ENCODE peak calls at places on chromosome 2, in six cellular contexts. One of them, this sample, is unnamed.

GRCh38 chr2:235930701-235931100 is 237.5 kb downstream of the GBX2 start:
- DNase-seq in CD8-positive, alpha-beta T cell: no peak
- DNase-seq in vagina: no peak
- DNase-seq in MM.1S: no peak
- DNase-seq in CD8-positive, alpha-beta memory T cell: no peak
- DNase-seq in A549: no peak
- DNase-seq in this sample: no peak

GRCh38 chr2:191864623-191865521 is 18.0 kb upstream of the CAVIN2 start:
- DNase-seq in CD8-positive, alpha-beta T cell: no peak
- DNase-seq in vagina: no peak
- DNase-seq in A549: peak; percentile 37
- DNase-seq in CD8-positive, alpha-beta memory T cell: no peak
- DNase-seq in MM.1S: no peak
- DNase-seq in this sample: no peak

GRCh38 chr2:240888130-240888889 is 7.6 kb downstream of the MAB21L4 start:
- DNase-seq in CD8-positive, alpha-beta memory T cell: no peak
- DNase-seq in A549: no peak
- DNase-seq in vagina: no peak
- DNase-seq in MM.1S: no peak
- DNase-seq in CD8-positive, alpha-beta T cell: no peak
- DNase-seq in this sample: no peak

GRCh38 chr2:217729426-217730058 is 273.3 kb downstream of the TNS1 start:
- DNase-seq in A549: no peak
- DNase-seq in CD8-positive, alpha-beta memory T cell: no peak
- DNase-seq in vagina: no peak
- DNase-seq in CD8-positive, alpha-beta T cell: no peak
- DNase-seq in MM.1S: no peak
- DNase-seq in this sample: no peak

GRCh38 chr2:14143435-14143834 is 489.1 kb upstream of the LRATD1 start:
- DNase-seq in CD8-positive, alpha-beta T cell: no peak
- DNase-seq in CD8-positive, alpha-beta memory T cell: no peak
- DNase-seq in A549: no peak
- DNase-seq in vagina: no peak
- DNase-seq in MM.1S: peak; percentile 33
- DNase-seq in this sample: no peak

GRCh38 chr2:47818777-47819176 is 35.8 kb downstream of the MSH6 start:
- DNase-seq in CD8-positive, alpha-beta memory T cell: no peak
- DNase-seq in A549: no peak
- DNase-seq in vagina: no peak
- DNase-seq in CD8-positive, alpha-beta T cell: no peak
- DNase-seq in MM.1S: no peak
- DNase-seq in this sample: no peak

GRCh38 chr2:96484096-96484495 is 21.1 kb downstream of the NEURL3 start:
- DNase-seq in A549: no peak
- DNase-seq in CD8-positive, alpha-beta T cell: no peak
- DNase-seq in MM.1S: no peak
- DNase-seq in CD8-positive, alpha-beta memory T cell: no peak
- DNase-seq in vagina: no peak
- DNase-seq in this sample: no peak

GRCh38 chr2:5987117-5987787 is 295.1 kb downstream of the SOX11 start:
- DNase-seq in vagina: no peak
- DNase-seq in MM.1S: no peak
- DNase-seq in CD8-positive, alpha-beta T cell: no peak
- DNase-seq in CD8-positive, alpha-beta memory T cell: no peak
- DNase-seq in A549: no peak
- DNase-seq in this sample: no peak

GRCh38 chr2:162839419-162839818 is 852 bp upstream of the KCNH7 start:
- DNase-seq in CD8-positive, alpha-beta T cell: no peak
- DNase-seq in A549: no peak
- DNase-seq in CD8-positive, alpha-beta memory T cell: no peak
- DNase-seq in MM.1S: no peak
- DNase-seq in vagina: no peak
- DNase-seq in this sample: no peak

GRCh38 chr2:189363559-189363958 is 77.7 kb upstream of the WDR75 start:
- DNase-seq in vagina: no peak
- DNase-seq in MM.1S: no peak
- DNase-seq in A549: peak; percentile 79
- DNase-seq in CD8-positive, alpha-beta T cell: no peak
- DNase-seq in CD8-positive, alpha-beta memory T cell: no peak
- DNase-seq in this sample: no peak

GRCh38 chr2:71455011-71455740 is 1.8 kb downstream of the DYSF start:
- DNase-seq in vagina: no peak
- DNase-seq in CD8-positive, alpha-beta memory T cell: no peak
- DNase-seq in A549: no peak
- DNase-seq in CD8-positive, alpha-beta T cell: no peak
- DNase-seq in MM.1S: no peak
- DNase-seq in this sample: no peak

GRCh38 chr2:143841935-143842334 is 678.0 kb downstream of the ZEB2 start:
- DNase-seq in CD8-positive, alpha-beta memory T cell: no peak
- DNase-seq in vagina: no peak
- DNase-seq in A549: peak; percentile 4
- DNase-seq in CD8-positive, alpha-beta T cell: no peak
- DNase-seq in MM.1S: no peak
- DNase-seq in this sample: no peak

GRCh38 chr2:221571391-221572179 is 519 bp downstream of the EPHA4 start:
- DNase-seq in vagina: no peak
- DNase-seq in CD8-positive, alpha-beta memory T cell: peak; percentile 27
- DNase-seq in CD8-positive, alpha-beta T cell: peak; percentile 32
- DNase-seq in A549: no peak
- DNase-seq in MM.1S: peak; percentile 14
- DNase-seq in this sample: no peak

GRCh38 chr2:72718906-72719305 is 106.9 kb downstream of the EXOC6B start:
- DNase-seq in CD8-positive, alpha-beta memory T cell: no peak
- DNase-seq in CD8-positive, alpha-beta T cell: no peak
- DNase-seq in MM.1S: no peak
- DNase-seq in vagina: no peak
- DNase-seq in A549: no peak
- DNase-seq in this sample: no peak

GRCh38 chr2:151198646-151199045 is 63.0 kb downstream of the RBM43 start:
- DNase-seq in CD8-positive, alpha-beta T cell: no peak
- DNase-seq in A549: no peak
- DNase-seq in vagina: no peak
- DNase-seq in CD8-positive, alpha-beta memory T cell: no peak
- DNase-seq in MM.1S: no peak
- DNase-seq in this sample: no peak

GRCh38 chr2:143668236-143668635 is 539.0 kb downstream of the ARHGAP15 start:
- DNase-seq in vagina: no peak
- DNase-seq in CD8-positive, alpha-beta T cell: no peak
- DNase-seq in MM.1S: no peak
- DNase-seq in CD8-positive, alpha-beta memory T cell: no peak
- DNase-seq in A549: no peak
- DNase-seq in this sample: no peak

GRCh38 chr2:7118606-7119503 is 201.6 kb downstream of the RNF144A start:
- DNase-seq in CD8-positive, alpha-beta memory T cell: no peak
- DNase-seq in MM.1S: no peak
- DNase-seq in vagina: no peak
- DNase-seq in CD8-positive, alpha-beta T cell: no peak
- DNase-seq in A549: peak; percentile 25
- DNase-seq in this sample: no peak

GRCh38 chr2:59684771-59685166 is 868.7 kb downstream of the BCL11A start:
- DNase-seq in vagina: no peak
- DNase-seq in CD8-positive, alpha-beta T cell: no peak
- DNase-seq in CD8-positive, alpha-beta memory T cell: no peak
- DNase-seq in MM.1S: no peak
- DNase-seq in A549: no peak
- DNase-seq in this sample: no peak

GRCh38 chr2:181998045-181998444 is 12.4 kb downstream of the PPP1R1C start:
- DNase-seq in CD8-positive, alpha-beta T cell: no peak
- DNase-seq in CD8-positive, alpha-beta memory T cell: no peak
- DNase-seq in A549: no peak
- DNase-seq in MM.1S: no peak
- DNase-seq in vagina: no peak
- DNase-seq in this sample: no peak

GRCh38 chr2:216665717-216666116 is 29.6 kb downstream of the IGFBP5 start:
- DNase-seq in MM.1S: no peak
- DNase-seq in vagina: no peak
- DNase-seq in A549: no peak
- DNase-seq in CD8-positive, alpha-beta T cell: no peak
- DNase-seq in CD8-positive, alpha-beta memory T cell: no peak
- DNase-seq in this sample: no peak

GRCh38 chr2:24973812-24974211 is 2.1 kb upstream of the DNAJC27 start:
- DNase-seq in vagina: no peak
- DNase-seq in CD8-positive, alpha-beta T cell: no peak
- DNase-seq in MM.1S: no peak
- DNase-seq in A549: no peak
- DNase-seq in CD8-positive, alpha-beta memory T cell: no peak
- DNase-seq in this sample: no peak

DNA sequence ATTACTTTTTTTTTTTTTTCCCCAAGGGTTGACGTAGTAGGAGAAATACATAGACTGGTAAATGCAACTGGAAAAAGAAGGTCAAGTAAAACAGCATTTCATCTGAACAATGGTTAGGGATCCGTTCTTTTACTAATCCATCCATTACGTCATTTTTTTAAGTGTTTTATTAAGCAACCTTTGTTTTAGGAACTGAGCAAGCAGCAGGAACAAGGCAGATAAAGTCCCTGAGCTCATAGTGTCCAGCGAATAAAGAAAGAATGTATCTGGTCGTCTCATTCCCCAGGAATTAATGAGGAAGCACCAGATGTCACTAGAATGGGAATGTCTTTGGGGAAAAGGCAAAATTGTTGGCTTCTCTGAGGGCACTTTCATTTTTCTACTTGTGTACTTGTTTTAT is 842.4 kb downstream of the TDRD15 start:
- DNase-seq in CD8-positive, alpha-beta memory T cell: no peak
- DNase-seq in MM.1S: no peak
- DNase-seq in A549: no peak
- DNase-seq in CD8-positive, alpha-beta T cell: no peak
- DNase-seq in vagina: no peak
- DNase-seq in this sample: no peak
- H3K27ac ChIP-seq in CD8-positive, alpha-beta memory T cell: no peak overlapping the region
- H3K27ac ChIP-seq in MM.1S: no peak overlapping the region
- H3K27ac ChIP-seq in A549: no peak overlapping the region
- H3K27ac ChIP-seq in CD8-positive, alpha-beta T cell: no peak overlapping the region
- H3K27ac ChIP-seq in vagina: no peak overlapping the region
- H3K27ac ChIP-seq in this sample: no peak overlapping the region

GRCh38 chr2:220473611-220474010 is 846.2 kb downstream of the SLC4A3 start:
- DNase-seq in CD8-positive, alpha-beta memory T cell: no peak
- DNase-seq in vagina: no peak
- DNase-seq in A549: no peak
- DNase-seq in CD8-positive, alpha-beta T cell: no peak
- DNase-seq in MM.1S: no peak
- DNase-seq in this sample: no peak

GRCh38 chr2:220466251-220466691 is 838.8 kb downstream of the SLC4A3 start:
- DNase-seq in MM.1S: no peak
- DNase-seq in A549: no peak
- DNase-seq in vagina: no peak
- DNase-seq in CD8-positive, alpha-beta memory T cell: no peak
- DNase-seq in CD8-positive, alpha-beta T cell: no peak
- DNase-seq in this sample: no peak

GRCh38 chr2:220463876-220464275 is 836.4 kb downstream of the SLC4A3 start:
- DNase-seq in CD8-positive, alpha-beta memory T cell: no peak
- DNase-seq in vagina: no peak
- DNase-seq in MM.1S: no peak
- DNase-seq in A549: no peak
- DNase-seq in CD8-positive, alpha-beta T cell: no peak
- DNase-seq in this sample: no peak

GRCh38 chr2:220465700-220466099 is 838.3 kb downstream of the SLC4A3 start:
- DNase-seq in A549: no peak
- DNase-seq in vagina: no peak
- DNase-seq in CD8-positive, alpha-beta memory T cell: no peak
- DNase-seq in CD8-positive, alpha-beta T cell: no peak
- DNase-seq in MM.1S: no peak
- DNase-seq in this sample: no peak

DNA sequence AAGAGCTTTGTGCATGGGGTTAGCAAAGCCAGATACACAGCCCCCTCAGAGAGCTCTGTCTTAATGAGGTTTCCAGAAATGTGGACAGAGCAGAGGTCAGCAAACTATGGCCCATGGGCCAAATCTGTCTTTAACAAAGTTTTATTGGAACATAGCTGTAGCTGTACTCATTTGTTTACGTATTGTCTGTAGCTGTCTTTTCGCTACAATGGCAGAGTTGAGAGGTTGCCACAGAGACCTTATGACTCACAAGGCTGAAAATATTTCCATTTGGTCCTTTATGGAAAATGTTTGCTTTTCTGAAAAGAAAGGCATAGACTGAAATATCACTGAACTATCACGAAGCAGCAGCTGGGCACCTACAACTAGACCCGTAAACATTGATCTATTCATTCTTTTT is 841.8 kb downstream of the SLC4A3 start:
- DNase-seq in A549: peak; percentile 46
- DNase-seq in vagina: no peak
- DNase-seq in MM.1S: no peak
- DNase-seq in CD8-positive, alpha-beta memory T cell: no peak
- DNase-seq in CD8-positive, alpha-beta T cell: no peak
- DNase-seq in this sample: no peak
- H3K4me3 ChIP-seq in A549: no peak overlapping the region
- H3K4me3 ChIP-seq in vagina: no peak overlapping the region
- H3K4me3 ChIP-seq in MM.1S: no peak overlapping the region
- H3K4me3 ChIP-seq in CD8-positive, alpha-beta memory T cell: no peak overlapping the region
- H3K4me3 ChIP-seq in CD8-positive, alpha-beta T cell: no peak overlapping the region
- H3K4me3 ChIP-seq in this sample: no peak overlapping the region

GRCh38 chr2:38147333-38148121 is 71.6 kb upstream of the CYP1B1 start:
- DNase-seq in MM.1S: no peak
- DNase-seq in vagina: no peak
- DNase-seq in A549: no peak
- DNase-seq in CD8-positive, alpha-beta T cell: no peak
- DNase-seq in CD8-positive, alpha-beta memory T cell: no peak
- DNase-seq in this sample: no peak
- H3K27ac ChIP-seq in MM.1S: no peak overlapping the region
- H3K27ac ChIP-seq in vagina: peak overlapping the region; percentile 88
- H3K27ac ChIP-seq in A549: peak overlapping the region; percentile 86
- H3K27ac ChIP-seq in CD8-positive, alpha-beta T cell: no peak overlapping the region
- H3K27ac ChIP-seq in CD8-positive, alpha-beta memory T cell: no peak overlapping the region
- H3K27ac ChIP-seq in this sample: no peak overlapping the region

DNA sequence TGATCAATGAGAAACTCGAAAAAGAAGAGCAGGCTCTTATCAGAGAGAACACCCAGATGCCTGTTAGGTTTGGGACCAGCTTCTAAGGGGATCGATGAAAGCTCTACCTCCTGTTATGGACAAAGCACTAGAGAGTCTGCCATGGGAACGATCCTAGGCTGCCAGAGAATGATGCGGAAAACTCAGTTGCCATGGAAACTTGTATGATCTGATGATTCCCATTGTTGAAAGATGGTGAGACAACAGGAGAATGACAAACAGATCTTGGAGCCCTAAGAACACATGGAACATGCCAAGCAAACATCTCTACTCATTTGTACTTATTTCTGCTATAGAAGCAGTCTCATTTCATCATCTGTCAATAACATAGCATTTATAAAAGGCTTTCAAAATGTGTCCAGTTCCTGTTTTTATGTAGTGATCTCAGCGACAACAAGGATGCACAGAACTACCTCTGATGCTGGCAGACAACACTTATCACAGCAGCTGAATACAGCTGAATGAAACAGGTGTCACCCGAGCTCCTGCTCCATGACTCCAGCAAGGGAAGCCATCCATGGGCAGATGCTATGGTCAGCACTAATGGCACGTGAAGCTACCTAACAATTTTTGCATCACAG is 59.6 kb downstream of the NCKAP5 start:
- DNase-seq in CD8-positive, alpha-beta T cell: no peak
- DNase-seq in A549: no peak
- DNase-seq in MM.1S: no peak
- DNase-seq in vagina: no peak
- DNase-seq in CD8-positive, alpha-beta memory T cell: no peak
- DNase-seq in this sample: no peak
- H3K4me3 ChIP-seq in CD8-positive, alpha-beta T cell: no peak overlapping the region
- H3K4me3 ChIP-seq in A549: no peak overlapping the region
- H3K4me3 ChIP-seq in MM.1S: no peak overlapping the region
- H3K4me3 ChIP-seq in vagina: no peak overlapping the region
- H3K4me3 ChIP-seq in CD8-positive, alpha-beta memory T cell: no peak overlapping the region
- H3K4me3 ChIP-seq in this sample: no peak overlapping the region